ENCODE peak calls at places on chromosomes 16 and 17, in seven cellular contexts. T is activated T-helper 9 cell treated with anti-CD3 and anti-CD28 coated beads, Interleukin-2, amount 50 U/mL, for 16 hours; Q is HS-27A; R is amniotic stem cell; B is cardiac fibroblast; M is trophoblast cell; E is ascending aorta. U is an unnamed sample.
A peak's percentile ranks its signal among the peaks of the same experiment; 100 is the strongest.

GRCh38 chr17:78294776-78295175 is 63.3 kb downstream of the TMEM235 start:
- DNase-seq in T (no peak), Q (no peak), R (no peak), B (peak; percentile 88), M (no peak), E (no peak), U (no peak)

GRCh38 chr17:34547453-34548063 is 31.8 kb upstream of the TMEM132E start:
- DNase-seq in T (no peak), Q (no peak), R (no peak), B (no peak), M (no peak), E (no peak), U (no peak)

GRCh38 chr17:68399638-68400403 is 57.5 kb downstream of the WIPI1 start:
- DNase-seq in T (peak; percentile 10), Q (no peak), R (peak; percentile 68), B (peak; percentile 84), M (peak; percentile 65), E (no peak), U (no peak)

GRCh38 chr16:2773188-2773968 is 3.7 kb downstream of the ELOB start:
- DNase-seq in T (no peak), Q (no peak), R (no peak), B (peak; percentile 52), M (no peak), E (no peak), U (no peak)

GRCh38 chr17:62653002-62653830 is 25.7 kb downstream of the MRC2 start:
- DNase-seq in T (peak; percentile 76), Q (no peak), R (no peak), B (peak; percentile 66), M (peak; percentile 48), E (peak; percentile 9), U (no peak)

GRCh38 chr16:11665071-11665491 is 3.2 kb upstream of the SNN start:
- DNase-seq in T (no peak), Q (no peak), R (no peak), B (no peak), M (no peak), E (no peak), U (no peak)

GRCh38 chr16:89700649-89701424 is 668 bp downstream of the SPATA2L start:
- DNase-seq in T (no peak), Q (no peak), R (no peak), B (no peak), M (peak; percentile 75), E (no peak), U (no peak)

GRCh38 chr17:37848690-37849616 is 75.3 kb upstream of the TBC1D3K start:
- DNase-seq in T (no peak), Q (peak; percentile 38), R (peak; percentile 33), B (peak; percentile 69), M (peak; percentile 56), E (no peak), U (no peak)

GRCh38 chr16:66207139-66207863 is 159.2 kb upstream of the CDH5 start:
- DNase-seq in T (no peak), Q (no peak), R (no peak), B (peak; percentile 57), M (peak; percentile 3), E (no peak), U (no peak)

GRCh38 chr16:29009838-29010166 is 24.9 kb downstream of the LAT start:
- DNase-seq in T (no peak), Q (no peak), R (no peak), B (no peak), M (no peak), E (no peak), U (no peak)

GRCh38 chr17:42421479-42422332 is 1.4 kb downstream of the CAVIN1 start:
- DNase-seq in T (no peak), Q (no peak), R (peak; percentile 73), B (peak; percentile 63), M (peak; percentile 53), E (no peak), U (peak; percentile 12)

GRCh38 chr17:63402808-63403207 is 43.3 kb downstream of the CYB561 start:
- DNase-seq in T (no peak), Q (no peak), R (no peak), B (peak; percentile 71), M (no peak), E (no peak), U (no peak)

GRCh38 chr17:81053043-81053970 is 18.4 kb downstream of the BAIAP2 start:
- DNase-seq in T (no peak), Q (no peak), R (no peak), B (no peak), M (no peak), E (no peak), U (peak; percentile 85)

GRCh38 chr17:72646176-72646575 is 446.3 kb downstream of the SLC39A11 start:
- DNase-seq in T (no peak), Q (no peak), R (no peak), B (no peak), M (peak; percentile 53), E (no peak), U (no peak)

GRCh38 chr17:80475949-80476876 is at the start of gene NPTX1:
- DNase-seq in T (no peak), Q (no peak), R (no peak), B (no peak), M (peak; percentile 73), E (no peak), U (no peak)

GRCh38 chr16:86604436-86605220 is 26.3 kb downstream of the FOXL1 start:
- DNase-seq in T (peak; percentile 20), Q (no peak), R (no peak), B (no peak), M (no peak), E (no peak), U (no peak)

GRCh38 chr16:1034230-1035065 is 38.1 kb upstream of the SSTR5 start:
- DNase-seq in T (no peak), Q (no peak), R (no peak), B (no peak), M (no peak), E (no peak), U (no peak)

GRCh38 chr16:27264151-27264550 is 4.4 kb downstream of the NSMCE1 start:
- DNase-seq in T (no peak), Q (no peak), R (peak; percentile 4), B (peak; percentile 87), M (peak; percentile 92), E (no peak), U (peak; percentile 15)

GRCh38 chr17:64599187-64599676 is 62.9 kb downstream of the SMURF2 start:
- DNase-seq in T (peak; percentile 28), Q (no peak), R (no peak), B (no peak), M (peak; percentile 11), E (no peak), U (no peak)

GRCh38 chr17:14359251-14359939 is 58.5 kb downstream of the HS3ST3B1 start:
- DNase-seq in T (peak; percentile 9), Q (no peak), R (no peak), B (no peak), M (peak; percentile 25), E (no peak), U (no peak)

GRCh38 chr16:54282923-54283734 is 3.5 kb downstream of the IRX3 start:
- DNase-seq in T (no peak), Q (no peak), R (no peak), B (no peak), M (no peak), E (no peak), U (no peak)

GRCh38 chr16:88456356-88457292 is 3.5 kb downstream of the ZFPM1 start:
- DNase-seq in T (peak; percentile 68), Q (no peak), R (no peak), B (no peak), M (no peak), E (no peak), U (no peak)

GRCh38 chr16:9802160-9802559 is 380.1 kb downstream of the GRIN2A start:
- DNase-seq in T (no peak), Q (no peak), R (no peak), B (no peak), M (no peak), E (no peak), U (no peak)

GRCh38 chr17:55273579-55274370 is 9.0 kb downstream of the HLF start:
- DNase-seq in T (no peak), Q (no peak), R (no peak), B (no peak), M (no peak), E (peak; percentile 62), U (no peak)

GRCh38 chr16:81936209-81936608 is 75.1 kb downstream of the SDR42E1 start:
- DNase-seq in T (no peak), Q (no peak), R (no peak), B (no peak), M (no peak), E (no peak), U (no peak)

GRCh38 chr16:67528222-67528869 is at the start of gene RIPOR1:
- DNase-seq in T (peak; percentile 31), Q (no peak), R (no peak), B (no peak), M (peak; percentile 59), E (no peak), U (no peak)